ENCODE peak calls at places on chromosome 5, in five cellular contexts. T, N, C, W and G are unnamed samples.

GRCh38 chr5:125232779-125233230 is 486.4 kb upstream of the ZNF608 start:
- DNase-seq in T (no peak), N (no peak), C (peak), W (no peak), G (peak)

GRCh38 chr5:14188778-14189177 is 45.6 kb downstream of the TRIO start:
- DNase-seq in T (no peak), N (no peak), C (no peak), W (no peak), G (no peak)

GRCh38 chr5:61768692-61769281 is 436.7 kb downstream of the ZSWIM6 start:
- DNase-seq in T (peak), N (peak), C (no peak), W (no peak), G (peak)

GRCh38 chr5:16957305-16958165 is 21.4 kb upstream of the MYO10 start:
- DNase-seq in T (peak), N (no peak), C (peak), W (no peak), G (peak)

GRCh38 chr5:97231025-97231636 is 48.1 kb upstream of the RIOK2 start:
- DNase-seq in T (peak), N (peak), C (peak), W (no peak), G (peak)

GRCh38 chr5:132022737-132023136 is 11.3 kb upstream of the ACSL6 start:
- DNase-seq in T (no peak), N (no peak), C (no peak), W (no peak), G (no peak)

GRCh38 chr5:74639538-74640449 is 734 bp downstream of the ENC1 start:
- DNase-seq in T (no peak), N (peak), C (peak), W (no peak), G (peak)

GRCh38 chr5:92402045-92402444 is 1018.9 kb upstream of the ARRDC3 start:
- DNase-seq in T (peak), N (no peak), C (peak), W (no peak), G (peak)

GRCh38 chr5:78890663-78891379 is 94.3 kb downstream of the ARSB start:
- DNase-seq in T (no peak), N (no peak), C (no peak), W (no peak), G (no peak)

GRCh38 chr5:138339464-138339863 is 1.4 kb downstream of the FAM53C start:
- DNase-seq in T (no peak), N (no peak), C (no peak), W (no peak), G (no peak)

GRCh38 chr5:14644623-14645237 is 19.8 kb upstream of the OTULIN start:
- DNase-seq in T (no peak), N (no peak), C (no peak), W (no peak), G (no peak)

GRCh38 chr5:176648467-176649194 is 1.3 kb downstream of the TSPAN17 start:
- DNase-seq in T (no peak), N (no peak), C (no peak), W (no peak), G (no peak)

GRCh38 chr5:137039939-137040515 is 459.1 kb downstream of the SPOCK1 start:
- DNase-seq in T (no peak), N (no peak), C (no peak), W (no peak), G (no peak)

GRCh38 chr5:96004087-96004486 is 42.4 kb upstream of the ELL2 start:
- DNase-seq in T (no peak), N (no peak), C (no peak), W (no peak), G (no peak)

GRCh38 chr5:56501949-56502557 is 268.9 kb upstream of the ANKRD55 start:
- DNase-seq in T (peak), N (no peak), C (no peak), W (no peak), G (peak)

GRCh38 chr5:138725153-138725884 is 27.9 kb upstream of the CTNNA1 start:
- DNase-seq in T (peak), N (peak), C (peak), W (peak), G (peak)

GRCh38 chr5:136208946-136209345 is 16.0 kb upstream of the SMIM32 start:
- DNase-seq in T (no peak), N (no peak), C (no peak), W (no peak), G (no peak)

GRCh38 chr5:111902436-111902835 is 145.4 kb upstream of the NREP start:
- DNase-seq in T (no peak), N (no peak), C (no peak), W (no peak), G (peak)

GRCh38 chr5:167296680-167297079 is 994.8 kb upstream of the WWC1 start:
- DNase-seq in T (peak), N (no peak), C (no peak), W (no peak), G (no peak)

GRCh38 chr5:62579761-62580160 is 1.1 kb downstream of the LRRC70 start:
- DNase-seq in T (no peak), N (no peak), C (no peak), W (no peak), G (no peak)

GRCh38 chr5:10077721-10078551 is 171.8 kb downstream of the ATPSCKMT start:
- DNase-seq in T (no peak), N (no peak), C (peak), W (no peak), G (peak)

GRCh38 chr5:58666598-58667595 is 84.0 kb downstream of the RAB3C start:
- DNase-seq in T (no peak), N (no peak), C (peak), W (no peak), G (no peak)

GRCh38 chr5:111984044-111984443 is 227.1 kb upstream of the NREP start:
- DNase-seq in T (peak), N (no peak), C (peak), W (peak), G (peak)

GRCh38 chr5:180344393-180344999 is 8.6 kb downstream of the GFPT2 start:
- DNase-seq in T (no peak), N (no peak), C (no peak), W (no peak), G (no peak)

GRCh38 chr5:64784451-64785025 is 15.8 kb downstream of the CWC27 start:
- DNase-seq in T (peak), N (peak), C (peak), W (peak), G (peak)

GRCh38 chr5:15425802-15426201 is 74.2 kb upstream of the FBXL7 start:
- DNase-seq in T (no peak), N (peak), C (peak), W (no peak), G (peak)

GRCh38 chr5:1709186-1709803 is 90.3 kb downstream of the MRPL36 start:
- DNase-seq in T (no peak), N (peak), C (no peak), W (no peak), G (no peak)

GRCh38 chr5:4130819-4131218 is 535.2 kb downstream of the IRX1 start:
- DNase-seq in T (no peak), N (peak), C (no peak), W (no peak), G (no peak)

GRCh38 chr5:112776301-112776856 is 38.7 kb downstream of the APC start:
- DNase-seq in T (peak), N (no peak), C (peak), W (no peak), G (peak)

GRCh38 chr5:132064738-132065331 is 4.4 kb downstream of the IL3 start:
- DNase-seq in T (peak), N (peak), C (peak), W (peak), G (peak)

GRCh38 chr5:64767959-64768357 is 533 bp downstream of the SREK1IP1 start:
- DNase-seq in T (peak), N (no peak), C (peak), W (peak), G (no peak)

GRCh38 chr5:118606940-118607339 is 381.4 kb downstream of the DTWD2 start:
- DNase-seq in T (no peak), N (no peak), C (no peak), W (no peak), G (no peak)

GRCh38 chr5:23523998-23524397 is 16.6 kb downstream of the PRDM9 start:
- DNase-seq in T (no peak), N (no peak), C (no peak), W (no peak), G (no peak)

GRCh38 chr5:151904921-151905320 is 19.7 kb downstream of the GLRA1 start:
- DNase-seq in T (peak), N (no peak), C (peak), W (no peak), G (no peak)

GRCh38 chr5:80069251-80069650 is 34.1 kb downstream of the THBS4 start:
- DNase-seq in T (no peak), N (no peak), C (peak), W (no peak), G (no peak)
- H3K4me3 ChIP-seq in T (no peak), N (no peak), C (no peak), W (no peak), G (no peak)

GRCh38 chr5:52564594-52564993 is 223.1 kb upstream of the ITGA1 start:
- DNase-seq in T (no peak), N (no peak), C (no peak), W (no peak), G (no peak)

GRCh38 chr5:52562473-52562872 is 225.2 kb upstream of the ITGA1 start:
- DNase-seq in T (no peak), N (no peak), C (no peak), W (no peak), G (no peak)

GRCh38 chr5:52560366-52560765 is 227.3 kb upstream of the ITGA1 start:
- DNase-seq in T (no peak), N (no peak), C (peak), W (no peak), G (peak)
- TF ChIP-seq CTCF in T (no peak), N (peak), C (no peak), W (no peak), G (no peak)

GRCh38 chr5:39189297-39189955 is 29.9 kb downstream of the FYB1 start:
- DNase-seq in T (no peak), N (no peak), C (no peak), W (no peak), G (no peak)
- H3K4me3 ChIP-seq in T (no peak), N (no peak), C (no peak), W (no peak), G (no peak)

DNA sequence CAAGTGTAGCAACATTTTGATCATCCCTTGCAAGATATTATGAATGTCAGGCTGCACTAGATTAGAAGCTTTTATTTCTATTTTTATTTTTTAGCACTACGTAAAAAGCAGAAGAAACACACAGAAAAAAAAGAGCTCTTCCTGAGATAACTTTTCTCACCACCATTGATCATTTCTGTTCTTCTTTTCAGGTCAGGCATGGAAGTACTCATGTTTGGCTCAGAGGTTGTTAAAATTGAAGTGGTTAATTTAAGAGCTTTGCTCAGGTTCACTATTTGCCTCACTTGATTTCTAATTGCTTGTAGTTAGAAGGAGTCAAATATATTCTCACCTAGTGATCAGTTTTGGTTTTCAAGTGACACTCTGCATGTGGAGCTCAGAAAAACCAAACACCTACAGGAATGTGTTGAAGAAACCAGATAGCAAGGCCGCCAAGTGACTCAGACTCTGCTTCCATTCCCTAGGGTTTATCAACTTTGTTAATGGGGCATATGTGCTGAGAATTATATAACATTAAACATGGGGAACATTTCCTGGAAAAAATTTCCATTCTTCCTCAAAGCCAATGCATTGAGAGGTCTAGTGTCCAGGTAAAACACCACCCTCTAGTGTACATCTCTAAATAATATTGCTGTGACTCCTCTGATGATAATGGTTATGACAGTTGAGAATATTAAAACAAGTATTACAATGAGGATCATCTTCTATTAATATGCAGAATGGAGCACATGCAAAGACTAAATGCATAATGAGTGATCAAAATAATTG is 679.7 kb downstream of the CETN3 start:
- DNase-seq in T (no peak), N (no peak), C (peak), W (no peak), G (peak)
- TF ChIP-seq CTCF in T (peak), N (peak), C (peak), W (no peak), G (peak)

DNA sequence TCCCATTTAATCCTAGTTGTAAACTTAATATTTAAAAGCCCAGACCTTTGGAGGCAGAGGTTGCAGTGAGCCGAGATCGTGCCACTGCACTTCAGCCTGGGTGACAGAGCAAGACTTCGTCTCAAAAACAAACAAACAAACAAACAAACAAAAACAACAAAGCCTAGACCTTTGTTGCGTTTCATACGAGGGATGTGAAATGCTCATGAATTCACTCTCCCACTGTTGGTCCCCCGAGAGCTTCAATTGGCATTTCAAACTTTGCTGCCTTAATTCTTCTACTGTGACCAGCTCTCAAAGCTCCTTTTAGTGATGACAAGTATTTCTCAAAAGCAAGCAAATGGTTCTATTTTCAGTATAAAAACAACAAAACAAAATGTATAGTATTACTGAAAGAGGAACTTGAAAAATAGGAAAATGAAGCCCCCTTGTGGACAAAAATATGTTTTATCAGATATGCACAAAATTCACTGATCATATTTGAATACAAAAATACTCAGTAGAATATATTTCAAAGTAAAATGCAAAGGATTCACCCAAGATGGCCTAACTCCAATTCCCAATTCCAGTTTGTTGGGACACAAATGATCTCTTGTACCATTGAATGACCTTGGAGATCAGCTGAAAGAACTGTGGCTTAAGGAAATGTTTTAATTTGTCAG is 140.4 kb downstream of the ESM1 start:
- DNase-seq in T (no peak), N (no peak), C (peak), W (no peak), G (peak)
- H3K4me3 ChIP-seq in T (peak), N (no peak), C (no peak), W (peak), G (no peak)

DNA sequence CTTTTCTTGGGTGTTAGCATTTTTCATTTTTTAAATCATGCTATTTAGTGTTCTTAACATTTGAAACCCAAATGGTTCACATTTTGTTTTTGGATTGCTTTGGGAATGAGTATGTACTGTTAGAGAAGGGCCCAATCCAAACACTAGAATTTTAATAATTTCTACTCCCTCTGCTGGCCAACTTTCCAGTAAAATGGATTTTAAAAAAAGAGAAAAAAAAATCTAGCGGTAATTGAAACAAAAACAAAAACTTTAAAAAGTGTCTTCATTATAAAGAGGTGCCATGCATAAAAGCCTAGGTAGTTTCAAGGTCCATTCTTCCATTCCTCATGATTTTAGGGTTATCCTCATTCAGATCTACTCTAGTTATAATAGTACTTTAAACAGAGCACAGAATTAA is 32.1 kb upstream of the RICTOR start:
- DNase-seq in T (no peak), N (no peak), C (no peak), W (no peak), G (peak)
- TF ChIP-seq CTCF in T (peak), N (peak), C (peak), W (no peak), G (peak)

GRCh38 chr5:33659526-33660169 is 218.9 kb downstream of the TARS1 start:
- DNase-seq in T (no peak), N (no peak), C (peak), W (no peak), G (peak)

GRCh38 chr5:33657804-33658435 is 217.2 kb downstream of the TARS1 start:
- DNase-seq in T (no peak), N (peak), C (peak), W (no peak), G (no peak)

GRCh38 chr5:33657181-33657580 is 216.4 kb downstream of the TARS1 start:
- DNase-seq in T (no peak), N (no peak), C (no peak), W (no peak), G (peak)

GRCh38 chr5:33662721-33663435 is 222.1 kb downstream of the TARS1 start:
- DNase-seq in T (peak), N (no peak), C (peak), W (no peak), G (peak)
- H3K4me3 ChIP-seq in T (no peak), N (no peak), C (no peak), W (no peak), G (no peak)

GRCh38 chr5:72394688-72395087 is 74.5 kb downstream of the PTCD2 start:
- DNase-seq in T (no peak), N (peak), C (no peak), W (no peak), G (no peak)
- TF ChIP-seq CTCF in T (peak), N (peak), C (peak), W (peak), G (peak)